ENCODE peak calls at places on chromosomes 16 and 17, in ten cellular contexts. One of them, this sample, is unnamed.

GRCh38 chr17:81228834-81229665 is 6.3 kb upstream of the CEP131 start:
- DNase-seq in heart right ventricle: no peak
- DNase-seq in NCI-H1436: no peak
- DNase-seq in PC-3: no peak
- DNase-seq in stimulated activated CD4-positive, alpha-beta T cell treated with anti-CD3 and anti-CD28 coated beads, Interleukin-12 subunit alpha, Interleukin-12 subunit beta, amount 100 ng/mL, for 4 hours: no peak
- DNase-seq in H54: no peak
- DNase-seq in AG04450: no peak
- DNase-seq in endodermal cell: no peak
- DNase-seq in T-cell: no peak
- DNase-seq in GM20000: no peak
- DNase-seq in this sample: no peak

GRCh38 chr16:4591191-4591590 is 23.5 kb downstream of the UBALD1 start:
- DNase-seq in T-cell: no peak
- DNase-seq in endodermal cell: peak
- DNase-seq in PC-3: no peak
- DNase-seq in H54: no peak
- DNase-seq in NCI-H1436: no peak
- DNase-seq in stimulated activated CD4-positive, alpha-beta T cell treated with anti-CD3 and anti-CD28 coated beads, Interleukin-12 subunit alpha, Interleukin-12 subunit beta, amount 100 ng/mL, for 4 hours: no peak
- DNase-seq in heart right ventricle: no peak
- DNase-seq in GM20000: no peak
- DNase-seq in AG04450: no peak
- DNase-seq in this sample: no peak

GRCh38 chr16:15739940-15740339 is 89.9 kb downstream of the NDE1 start:
- DNase-seq in endodermal cell: no peak
- DNase-seq in AG04450: no peak
- DNase-seq in stimulated activated CD4-positive, alpha-beta T cell treated with anti-CD3 and anti-CD28 coated beads, Interleukin-12 subunit alpha, Interleukin-12 subunit beta, amount 100 ng/mL, for 4 hours: no peak
- DNase-seq in PC-3: no peak
- DNase-seq in T-cell: no peak
- DNase-seq in GM20000: no peak
- DNase-seq in heart right ventricle: no peak
- DNase-seq in H54: no peak
- DNase-seq in NCI-H1436: no peak
- DNase-seq in this sample: no peak

GRCh38 chr16:14307623-14308356 is 236.7 kb downstream of the MRTFB start:
- DNase-seq in H54: peak
- DNase-seq in endodermal cell: peak
- DNase-seq in GM20000: no peak
- DNase-seq in stimulated activated CD4-positive, alpha-beta T cell treated with anti-CD3 and anti-CD28 coated beads, Interleukin-12 subunit alpha, Interleukin-12 subunit beta, amount 100 ng/mL, for 4 hours: no peak
- DNase-seq in T-cell: no peak
- DNase-seq in heart right ventricle: no peak
- DNase-seq in NCI-H1436: no peak
- DNase-seq in PC-3: no peak
- DNase-seq in AG04450: no peak
- DNase-seq in this sample: peak

GRCh38 chr16:82715833-82716232 is 89.1 kb downstream of the CDH13 start:
- DNase-seq in stimulated activated CD4-positive, alpha-beta T cell treated with anti-CD3 and anti-CD28 coated beads, Interleukin-12 subunit alpha, Interleukin-12 subunit beta, amount 100 ng/mL, for 4 hours: no peak
- DNase-seq in NCI-H1436: no peak
- DNase-seq in H54: no peak
- DNase-seq in endodermal cell: peak
- DNase-seq in T-cell: no peak
- DNase-seq in GM20000: no peak
- DNase-seq in heart right ventricle: peak
- DNase-seq in AG04450: no peak
- DNase-seq in PC-3: peak
- DNase-seq in this sample: peak

GRCh38 chr17:75105269-75106080 is 4.3 kb upstream of the ARMC7 start:
- DNase-seq in H54: peak
- DNase-seq in endodermal cell: peak
- DNase-seq in stimulated activated CD4-positive, alpha-beta T cell treated with anti-CD3 and anti-CD28 coated beads, Interleukin-12 subunit alpha, Interleukin-12 subunit beta, amount 100 ng/mL, for 4 hours: no peak
- DNase-seq in NCI-H1436: peak
- DNase-seq in AG04450: no peak
- DNase-seq in heart right ventricle: no peak
- DNase-seq in T-cell: no peak
- DNase-seq in GM20000: peak
- DNase-seq in PC-3: peak
- DNase-seq in this sample: peak

GRCh38 chr17:33786478-33786877 is 468.6 kb upstream of the CCL2 start:
- DNase-seq in heart right ventricle: peak
- DNase-seq in stimulated activated CD4-positive, alpha-beta T cell treated with anti-CD3 and anti-CD28 coated beads, Interleukin-12 subunit alpha, Interleukin-12 subunit beta, amount 100 ng/mL, for 4 hours: no peak
- DNase-seq in NCI-H1436: no peak
- DNase-seq in GM20000: no peak
- DNase-seq in PC-3: no peak
- DNase-seq in T-cell: no peak
- DNase-seq in H54: no peak
- DNase-seq in endodermal cell: no peak
- DNase-seq in AG04450: no peak
- DNase-seq in this sample: no peak

GRCh38 chr17:15185625-15185991 is 79.5 kb downstream of the PMP22 start:
- DNase-seq in T-cell: no peak
- DNase-seq in GM20000: no peak
- DNase-seq in endodermal cell: no peak
- DNase-seq in stimulated activated CD4-positive, alpha-beta T cell treated with anti-CD3 and anti-CD28 coated beads, Interleukin-12 subunit alpha, Interleukin-12 subunit beta, amount 100 ng/mL, for 4 hours: no peak
- DNase-seq in PC-3: no peak
- DNase-seq in H54: no peak
- DNase-seq in AG04450: no peak
- DNase-seq in heart right ventricle: no peak
- DNase-seq in NCI-H1436: no peak
- DNase-seq in this sample: peak

GRCh38 chr17:80753946-80754345 is 209.3 kb downstream of the RPTOR start:
- DNase-seq in PC-3: no peak
- DNase-seq in NCI-H1436: no peak
- DNase-seq in stimulated activated CD4-positive, alpha-beta T cell treated with anti-CD3 and anti-CD28 coated beads, Interleukin-12 subunit alpha, Interleukin-12 subunit beta, amount 100 ng/mL, for 4 hours: no peak
- DNase-seq in endodermal cell: no peak
- DNase-seq in GM20000: no peak
- DNase-seq in T-cell: no peak
- DNase-seq in AG04450: no peak
- DNase-seq in heart right ventricle: no peak
- DNase-seq in H54: no peak
- DNase-seq in this sample: no peak

GRCh38 chr17:53719229-53719628 is 103.5 kb upstream of the KIF2B start:
- DNase-seq in GM20000: no peak
- DNase-seq in T-cell: no peak
- DNase-seq in H54: no peak
- DNase-seq in PC-3: no peak
- DNase-seq in endodermal cell: no peak
- DNase-seq in stimulated activated CD4-positive, alpha-beta T cell treated with anti-CD3 and anti-CD28 coated beads, Interleukin-12 subunit alpha, Interleukin-12 subunit beta, amount 100 ng/mL, for 4 hours: no peak
- DNase-seq in heart right ventricle: no peak
- DNase-seq in NCI-H1436: no peak
- DNase-seq in AG04450: no peak
- DNase-seq in this sample: no peak

GRCh38 chr16:525520-526180 is 1.9 kb upstream of the CAPN15 start:
- DNase-seq in heart right ventricle: no peak
- DNase-seq in T-cell: no peak
- DNase-seq in stimulated activated CD4-positive, alpha-beta T cell treated with anti-CD3 and anti-CD28 coated beads, Interleukin-12 subunit alpha, Interleukin-12 subunit beta, amount 100 ng/mL, for 4 hours: peak
- DNase-seq in PC-3: peak
- DNase-seq in endodermal cell: no peak
- DNase-seq in H54: peak
- DNase-seq in NCI-H1436: no peak
- DNase-seq in AG04450: peak
- DNase-seq in GM20000: peak
- DNase-seq in this sample: peak

GRCh38 chr16:86584726-86585721 is 6.7 kb downstream of the FOXL1 start:
- DNase-seq in NCI-H1436: no peak
- DNase-seq in heart right ventricle: no peak
- DNase-seq in PC-3: peak
- DNase-seq in T-cell: no peak
- DNase-seq in stimulated activated CD4-positive, alpha-beta T cell treated with anti-CD3 and anti-CD28 coated beads, Interleukin-12 subunit alpha, Interleukin-12 subunit beta, amount 100 ng/mL, for 4 hours: no peak
- DNase-seq in GM20000: no peak
- DNase-seq in AG04450: no peak
- DNase-seq in H54: peak
- DNase-seq in endodermal cell: no peak
- DNase-seq in this sample: peak

GRCh38 chr17:75922963-75923874 is 17.6 kb downstream of the FBF1 start:
- DNase-seq in T-cell: no peak
- DNase-seq in heart right ventricle: no peak
- DNase-seq in PC-3: no peak
- DNase-seq in H54: no peak
- DNase-seq in GM20000: no peak
- DNase-seq in NCI-H1436: no peak
- DNase-seq in stimulated activated CD4-positive, alpha-beta T cell treated with anti-CD3 and anti-CD28 coated beads, Interleukin-12 subunit alpha, Interleukin-12 subunit beta, amount 100 ng/mL, for 4 hours: no peak
- DNase-seq in endodermal cell: no peak
- DNase-seq in AG04450: no peak
- DNase-seq in this sample: peak

GRCh38 chr16:78310990-78311561 is 211.6 kb downstream of the WWOX start:
- DNase-seq in GM20000: no peak
- DNase-seq in AG04450: no peak
- DNase-seq in H54: no peak
- DNase-seq in endodermal cell: peak
- DNase-seq in heart right ventricle: no peak
- DNase-seq in PC-3: no peak
- DNase-seq in NCI-H1436: no peak
- DNase-seq in stimulated activated CD4-positive, alpha-beta T cell treated with anti-CD3 and anti-CD28 coated beads, Interleukin-12 subunit alpha, Interleukin-12 subunit beta, amount 100 ng/mL, for 4 hours: no peak
- DNase-seq in T-cell: no peak
- DNase-seq in this sample: no peak

GRCh38 chr16:56207421-56207820 is 16.1 kb downstream of the GNAO1 start:
- DNase-seq in endodermal cell: no peak
- DNase-seq in GM20000: no peak
- DNase-seq in T-cell: no peak
- DNase-seq in H54: no peak
- DNase-seq in heart right ventricle: no peak
- DNase-seq in NCI-H1436: no peak
- DNase-seq in PC-3: no peak
- DNase-seq in stimulated activated CD4-positive, alpha-beta T cell treated with anti-CD3 and anti-CD28 coated beads, Interleukin-12 subunit alpha, Interleukin-12 subunit beta, amount 100 ng/mL, for 4 hours: no peak
- DNase-seq in AG04450: no peak
- DNase-seq in this sample: no peak

GRCh38 chr17:50353600-50354195 is 7.8 kb downstream of the XYLT2 start:
- DNase-seq in PC-3: no peak
- DNase-seq in GM20000: peak
- DNase-seq in stimulated activated CD4-positive, alpha-beta T cell treated with anti-CD3 and anti-CD28 coated beads, Interleukin-12 subunit alpha, Interleukin-12 subunit beta, amount 100 ng/mL, for 4 hours: no peak
- DNase-seq in heart right ventricle: no peak
- DNase-seq in H54: no peak
- DNase-seq in AG04450: no peak
- DNase-seq in T-cell: no peak
- DNase-seq in NCI-H1436: no peak
- DNase-seq in endodermal cell: peak
- DNase-seq in this sample: no peak

GRCh38 chr16:80273635-80274538 is 266.9 kb upstream of the DYNLRB2 start:
- DNase-seq in H54: no peak
- DNase-seq in GM20000: no peak
- DNase-seq in NCI-H1436: no peak
- DNase-seq in stimulated activated CD4-positive, alpha-beta T cell treated with anti-CD3 and anti-CD28 coated beads, Interleukin-12 subunit alpha, Interleukin-12 subunit beta, amount 100 ng/mL, for 4 hours: no peak
- DNase-seq in endodermal cell: no peak
- DNase-seq in AG04450: peak
- DNase-seq in PC-3: no peak
- DNase-seq in T-cell: no peak
- DNase-seq in heart right ventricle: no peak
- DNase-seq in this sample: peak

GRCh38 chr17:33896309-33896708 is 358.8 kb upstream of the CCL2 start:
- DNase-seq in NCI-H1436: no peak
- DNase-seq in AG04450: no peak
- DNase-seq in H54: no peak
- DNase-seq in PC-3: no peak
- DNase-seq in heart right ventricle: no peak
- DNase-seq in GM20000: no peak
- DNase-seq in endodermal cell: peak
- DNase-seq in T-cell: no peak
- DNase-seq in stimulated activated CD4-positive, alpha-beta T cell treated with anti-CD3 and anti-CD28 coated beads, Interleukin-12 subunit alpha, Interleukin-12 subunit beta, amount 100 ng/mL, for 4 hours: no peak
- DNase-seq in this sample: no peak

GRCh38 chr16:52515068-52515671 is 31.8 kb downstream of the TOX3 start:
- DNase-seq in GM20000: no peak
- DNase-seq in PC-3: no peak
- DNase-seq in stimulated activated CD4-positive, alpha-beta T cell treated with anti-CD3 and anti-CD28 coated beads, Interleukin-12 subunit alpha, Interleukin-12 subunit beta, amount 100 ng/mL, for 4 hours: no peak
- DNase-seq in heart right ventricle: no peak
- DNase-seq in AG04450: no peak
- DNase-seq in T-cell: no peak
- DNase-seq in endodermal cell: no peak
- DNase-seq in NCI-H1436: no peak
- DNase-seq in H54: no peak
- DNase-seq in this sample: no peak

GRCh38 chr16:50699345-50700159 is 6.1 kb downstream of the NOD2 start:
- DNase-seq in PC-3: peak
- DNase-seq in T-cell: no peak
- DNase-seq in heart right ventricle: no peak
- DNase-seq in H54: no peak
- DNase-seq in endodermal cell: no peak
- DNase-seq in AG04450: no peak
- DNase-seq in stimulated activated CD4-positive, alpha-beta T cell treated with anti-CD3 and anti-CD28 coated beads, Interleukin-12 subunit alpha, Interleukin-12 subunit beta, amount 100 ng/mL, for 4 hours: peak
- DNase-seq in GM20000: no peak
- DNase-seq in NCI-H1436: no peak
- DNase-seq in this sample: peak

This sample was measured in AG20443.